ENCODE peak calls at places on chromosomes 7 and 10, in eight cellular contexts. J, E, N, T, Z, R, B and Y are unnamed samples.

GRCh38 chr10:103897241-103897774 is 20.7 kb downstream of the STN1 start:
- DNase-seq in J (no peak), Z (no peak), T (no peak), B (no peak), R (no peak), E (no peak), N (peak; percentile 54), Y (no peak)

GRCh38 chr10:17528296-17528862 is 74.0 kb upstream of the ST8SIA6 start:
- DNase-seq in T (no peak), E (no peak), J (no peak), R (no peak), N (no peak), Z (no peak), B (no peak), Y (no peak)

GRCh38 chr10:84176351-84176750 is 2.8 kb downstream of the GPR15LG start:
- DNase-seq in T (no peak), R (no peak), E (no peak), J (no peak), B (no peak), Z (no peak), N (no peak), Y (no peak)

GRCh38 chr10:111532139-111532538 is 455.3 kb downstream of the ADRA2A start:
- DNase-seq in R (no peak), Z (no peak), J (no peak), T (no peak), E (no peak), B (no peak), N (no peak), Y (no peak)

GRCh38 chr7:106538638-106539037 is 122.3 kb downstream of the CCDC71L start:
- DNase-seq in R (no peak), B (no peak), J (no peak), N (no peak), T (no peak), E (no peak), Z (peak; percentile 3), Y (no peak)

GRCh38 chr10:14450041-14450491 is 119.3 kb upstream of the FRMD4A start:
- DNase-seq in R (no peak), T (peak; percentile 17), J (no peak), B (no peak), E (no peak), Z (no peak), N (peak; percentile 6), Y (no peak)

GRCh38 chr7:154480817-154481216 is 428.6 kb downstream of the DPP6 start:
- DNase-seq in T (no peak), R (no peak), B (no peak), N (no peak), E (no peak), Z (no peak), J (no peak), Y (no peak)

GRCh38 chr7:140961117-140961516 is 36.4 kb upstream of the BRAF start:
- DNase-seq in J (no peak), B (no peak), E (no peak), Z (no peak), N (no peak), R (no peak), T (no peak), Y (no peak)

GRCh38 chr10:45376364-45376801 is 2.4 kb downstream of the ALOX5 start:
- DNase-seq in N (no peak), J (no peak), Z (no peak), B (no peak), R (peak; percentile 31), E (no peak), T (no peak), Y (no peak)

GRCh38 chr10:45378866-45379265 is 4.8 kb downstream of the ALOX5 start:
- DNase-seq in J (no peak), N (no peak), T (no peak), E (no peak), R (no peak), Z (no peak), B (no peak), Y (no peak)

GRCh38 chr10:45375716-45376231 is 1.8 kb downstream of the ALOX5 start:
- DNase-seq in B (no peak), Z (no peak), T (no peak), J (no peak), R (no peak), E (no peak), N (no peak), Y (no peak)

GRCh38 chr10:45377858-45378257 is 3.8 kb downstream of the ALOX5 start:
- DNase-seq in N (no peak), R (no peak), Z (no peak), B (no peak), E (no peak), J (no peak), T (no peak), Y (no peak)

DNA sequence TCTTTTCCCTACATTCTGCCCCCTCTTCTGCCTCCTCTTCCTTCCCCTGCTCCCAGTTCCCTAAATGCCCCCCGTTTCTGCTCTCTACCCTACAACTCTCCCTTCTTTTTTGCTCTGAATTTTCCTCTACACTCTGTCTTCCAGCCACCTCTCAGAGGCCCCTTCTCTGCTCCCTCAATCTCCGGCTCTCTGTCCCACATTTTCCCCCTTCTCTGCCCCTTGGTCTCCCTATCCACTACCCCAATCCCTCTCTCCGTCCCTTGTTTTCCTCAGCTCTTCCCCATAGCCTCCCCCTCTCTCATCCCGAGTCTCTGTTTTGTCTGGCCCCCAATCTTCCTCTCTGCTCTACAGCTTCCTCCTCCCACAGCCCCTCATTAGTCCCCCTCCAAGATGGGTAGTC is 3.3 kb downstream of the ALOX5 start:
- DNase-seq in T (no peak), R (no peak), E (no peak), Z (no peak), J (no peak), N (no peak), B (no peak), Y (no peak)
- H3K4me3 ChIP-seq in T (no peak overlapping the region), R (no peak overlapping the region), E (no peak overlapping the region), Z (no peak overlapping the region), J (no peak overlapping the region), N (no peak overlapping the region), B (no peak overlapping the region), Y (no peak overlapping the region)

GRCh38 chr7:88223265-88223664 is 3.4 kb upstream of the SRI start:
- DNase-seq in Z (no peak), E (no peak), R (no peak), J (no peak), N (no peak), T (no peak), B (no peak), Y (no peak)

GRCh38 chr7:88226886-88227516 is 7.2 kb upstream of the SRI start:
- DNase-seq in B (no peak), Z (peak; percentile 70), E (peak; percentile 26), N (peak; percentile 92), R (peak; percentile 98), J (peak; percentile 69), T (no peak), Y (peak; percentile 18)

GRCh38 chr7:88229302-88229870 is 9.5 kb upstream of the SRI start:
- DNase-seq in Z (no peak), R (no peak), B (no peak), T (no peak), E (no peak), N (no peak), J (no peak), Y (no peak)

GRCh38 chr7:88226201-88226600 is 6.4 kb upstream of the SRI start:
- DNase-seq in T (no peak), R (no peak), J (no peak), E (no peak), Z (no peak), N (no peak), B (no peak), Y (no peak)

DNA sequence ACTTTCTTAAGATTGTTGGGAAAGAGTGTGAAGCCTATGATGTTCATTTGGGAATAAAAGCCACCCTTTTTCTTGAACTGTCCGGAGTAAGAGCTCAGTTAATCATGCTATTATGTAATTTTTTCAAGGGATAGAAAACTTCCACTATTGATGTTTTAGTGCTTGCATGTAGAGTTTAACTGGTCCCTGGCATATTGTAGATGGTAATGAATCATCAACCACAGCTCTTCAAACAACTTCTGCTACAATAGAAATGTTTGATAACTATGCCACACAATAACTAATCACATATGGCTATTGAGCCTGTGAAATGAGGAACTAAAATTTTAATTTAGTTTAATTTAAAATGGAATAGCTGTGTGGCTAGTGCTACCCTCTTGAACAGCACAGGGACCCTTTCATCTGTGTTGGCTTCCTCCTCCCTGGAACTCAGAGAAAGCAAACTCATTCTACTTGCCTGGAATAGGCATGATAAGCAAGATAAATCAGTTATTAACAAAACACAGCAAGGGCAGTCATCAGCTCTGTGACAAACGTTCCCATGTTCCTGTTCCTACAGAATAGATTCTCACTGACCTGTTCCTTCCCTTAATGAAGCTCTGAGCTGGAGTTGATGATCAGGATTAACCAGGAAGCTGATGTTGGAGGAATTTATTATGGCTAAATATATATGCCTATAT is 4.9 kb upstream of the SRI start:
- DNase-seq in T (no peak), E (no peak), R (peak; percentile 78), J (no peak), N (peak; percentile 76), Z (no peak), B (no peak), Y (no peak)
- H3K4me3 ChIP-seq in T (no peak overlapping the region), E (no peak overlapping the region), R (no peak overlapping the region), J (no peak overlapping the region), N (no peak overlapping the region), Z (no peak overlapping the region), B (no peak overlapping the region), Y (no peak overlapping the region)

GRCh38 chr10:63491558-63492316 is 26.0 kb upstream of the JMJD1C start:
- DNase-seq in E (no peak), R (peak; percentile 83), T (no peak), N (peak; percentile 82), Z (peak; percentile 93), B (no peak), J (no peak), Y (no peak)

GRCh38 chr10:63496561-63496960 is 24.6 kb upstream of the REEP3 start:
- DNase-seq in R (no peak), E (no peak), B (no peak), Z (no peak), N (no peak), J (no peak), T (no peak), Y (no peak)

GRCh38 chr10:63494951-63495350 is 26.2 kb upstream of the REEP3 start:
- DNase-seq in T (no peak), B (no peak), J (no peak), E (no peak), Z (no peak), N (no peak), R (no peak), Y (no peak)

GRCh38 chr10:63489838-63490237 is 24.1 kb upstream of the JMJD1C start:
- DNase-seq in Z (no peak), R (no peak), E (no peak), B (no peak), J (no peak), T (no peak), N (no peak), Y (no peak)

GRCh38 chr10:63492788-63493403 is 27.1 kb upstream of the JMJD1C start:
- DNase-seq in R (no peak), Z (no peak), E (no peak), N (no peak), B (no peak), J (no peak), T (no peak), Y (no peak)
- H3K4me3 ChIP-seq in R (peak overlapping the region; percentile 6), Z (no peak overlapping the region), E (no peak overlapping the region), N (no peak overlapping the region), B (no peak overlapping the region), J (no peak overlapping the region), T (no peak overlapping the region), Y (no peak overlapping the region)

DNA sequence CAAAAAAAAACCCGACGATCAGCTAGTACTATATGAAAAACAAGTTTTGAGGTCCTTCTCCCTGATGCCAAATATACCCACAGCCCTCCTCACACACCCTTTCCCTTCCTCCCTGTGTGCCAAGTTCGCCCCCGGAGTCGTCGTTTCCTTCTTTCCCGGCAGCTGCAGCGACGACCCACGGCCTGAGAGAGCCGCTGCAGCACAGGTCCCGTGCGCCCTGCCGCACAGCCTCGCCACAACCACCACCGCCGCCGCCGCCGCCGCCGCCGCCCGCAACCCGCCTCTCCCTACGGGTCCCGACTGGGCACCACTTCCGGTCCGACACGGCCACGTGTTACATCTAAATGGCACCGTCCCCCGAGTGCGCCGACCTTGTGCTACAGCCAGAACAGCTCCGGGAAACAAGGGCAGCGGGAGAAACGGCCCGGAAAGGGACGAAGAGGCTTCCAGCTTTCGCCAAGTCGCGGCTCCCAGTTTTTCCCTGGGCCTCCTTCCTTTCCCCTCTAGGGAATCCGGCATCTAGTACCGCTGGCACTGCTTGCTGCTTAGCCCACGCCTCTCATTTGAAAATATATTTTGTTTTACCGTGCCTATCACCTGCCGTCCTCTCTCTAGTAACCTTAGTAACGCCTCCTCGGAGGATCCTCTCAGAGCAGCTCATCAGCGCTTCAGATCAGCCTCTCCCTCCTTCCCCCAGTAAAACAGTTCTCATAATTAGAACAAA is at the start of gene FRA10AC1:
- DNase-seq in T (peak; percentile 92), B (peak; percentile 81), R (peak; percentile 80), Z (peak; percentile 81), N (peak; percentile 97), J (peak; percentile 93), E (peak; percentile 68), Y (peak; percentile 86)
- H3K4me3 ChIP-seq in T (peak within 1 kb of the TSS; percentile 71), B (peak within 1 kb of the TSS; percentile 96), R (peak within 1 kb of the TSS; percentile 76), Z (peak within 1 kb of the TSS; percentile 74), N (peak within 1 kb of the TSS; percentile 86), J (peak within 1 kb of the TSS; percentile 67), E (peak within 1 kb of the TSS; percentile 78), Y (peak within 1 kb of the TSS; percentile 92)